ENCODE peak calls at places on chromosomes 5 and 9, in six cellular contexts. K is fibroblast of mammary gland, J is adrenal gland, V is gastrocnemius medialis, G is GM06990, W is mammary epithelial cell. S is an unnamed sample.

GRCh38 chr5:14062178-14062577 is 81.0 kb upstream of the TRIO start:
- DNase-seq in W (peak; percentile 57), J (no peak), V (no peak), K (peak; percentile 31), G (no peak), S (no peak)

GRCh38 chr9:114472765-114473446 is 32.4 kb downstream of the WHRN start:
- DNase-seq in K (no peak), V (no peak), W (peak; percentile 77), G (no peak), J (peak; percentile 72), S (no peak)

GRCh38 chr9:13450723-13451122 is 171.2 kb upstream of the MPDZ start:
- DNase-seq in W (peak; percentile 20), J (no peak), G (no peak), K (no peak), V (no peak), S (no peak)

GRCh38 chr5:144421411-144421810 is 250.7 kb downstream of the KCTD16 start:
- DNase-seq in W (peak; percentile 36), V (no peak), G (no peak), J (no peak), K (no peak), S (no peak)

GRCh38 chr5:35881758-35882157 is 25.1 kb downstream of the IL7R start:
- DNase-seq in J (no peak), W (no peak), V (no peak), G (no peak), K (no peak), S (no peak)

GRCh38 chr5:129945779-129946270 is 41.6 kb downstream of the CHSY3 start:
- DNase-seq in W (no peak), J (no peak), V (no peak), K (no peak), G (no peak), S (no peak)

GRCh38 chr5:88093765-88094164 is 174.9 kb downstream of the TMEM161B start:
- DNase-seq in G (no peak), J (no peak), W (no peak), K (no peak), V (no peak), S (no peak)

GRCh38 chr9:96333958-96334357 is 32.0 kb upstream of the HSD17B3 start:
- DNase-seq in J (no peak), G (no peak), K (no peak), W (no peak), V (no peak), S (no peak)

GRCh38 chr5:59261969-59262368 is 631.6 kb downstream of the PDE4D start:
- DNase-seq in W (no peak), J (no peak), K (no peak), G (no peak), V (no peak), S (no peak)

GRCh38 chr5:95935553-95936100 is 26.0 kb downstream of the ELL2 start:
- DNase-seq in K (no peak), G (no peak), J (no peak), V (no peak), W (peak; percentile 34), S (no peak)

GRCh38 chr9:95772320-95773060 is 103.0 kb upstream of the ERCC6L2 start:
- DNase-seq in K (peak; percentile 56), J (no peak), V (no peak), G (no peak), W (no peak), S (peak; percentile 49)

GRCh38 chr5:176738851-176739250 is 71.5 kb upstream of the UNC5A start:
- DNase-seq in V (no peak), K (no peak), G (no peak), J (no peak), W (no peak), S (no peak)

GRCh38 chr5:29015523-29015922 is 1977.1 kb upstream of the CDH9 start:
- DNase-seq in V (no peak), J (no peak), W (no peak), K (no peak), G (no peak), S (no peak)

GRCh38 chr5:133756756-133757155 is 144.4 kb upstream of the FSTL4 start:
- DNase-seq in W (no peak), K (no peak), J (no peak), G (no peak), V (no peak), S (no peak)

GRCh38 chr5:40594811-40595210 is 84.9 kb upstream of the PTGER4 start:
- DNase-seq in K (peak; percentile 71), G (no peak), V (no peak), W (no peak), J (no peak), S (no peak)

GRCh38 chr5:132050136-132050535 is 10.3 kb upstream of the IL3 start:
- DNase-seq in K (no peak), G (no peak), W (no peak), J (peak; percentile 46), V (no peak), S (peak; percentile 8)

GRCh38 chr9:127898433-127899199 is 787 bp downstream of the ST6GALNAC6 start:
- DNase-seq in W (no peak), K (peak; percentile 95), V (no peak), J (peak; percentile 90), G (peak; percentile 52), S (peak; percentile 75)

GRCh38 chr9:77673912-77674791 is 26.0 kb upstream of the GNA14 start:
- DNase-seq in K (peak; percentile 17), V (no peak), G (no peak), W (no peak), J (no peak), S (no peak)

GRCh38 chr5:3333836-3334235 is 261.8 kb upstream of the IRX1 start:
- DNase-seq in W (no peak), J (no peak), K (no peak), V (no peak), G (no peak), S (no peak)

GRCh38 chr9:18887546-18887945 is 145.5 kb downstream of the SAXO1 start:
- DNase-seq in G (no peak), V (no peak), K (no peak), J (peak; percentile 25), W (no peak), S (no peak)

GRCh38 chr5:132813599-132814440 is 718 bp downstream of the SOWAHA start:
- DNase-seq in W (no peak), K (no peak), J (no peak), V (no peak), G (peak; percentile 56), S (no peak)

GRCh38 chr5:86768699-86769202 is 151.0 kb downstream of the COX7C start:
- DNase-seq in K (no peak), V (no peak), G (no peak), W (no peak), J (no peak), S (no peak)

GRCh38 chr9:131404581-131404980 is 10.7 kb downstream of the PRRC2B start:
- DNase-seq in G (no peak), J (no peak), W (no peak), K (peak; percentile 57), V (no peak), S (no peak)

DNA sequence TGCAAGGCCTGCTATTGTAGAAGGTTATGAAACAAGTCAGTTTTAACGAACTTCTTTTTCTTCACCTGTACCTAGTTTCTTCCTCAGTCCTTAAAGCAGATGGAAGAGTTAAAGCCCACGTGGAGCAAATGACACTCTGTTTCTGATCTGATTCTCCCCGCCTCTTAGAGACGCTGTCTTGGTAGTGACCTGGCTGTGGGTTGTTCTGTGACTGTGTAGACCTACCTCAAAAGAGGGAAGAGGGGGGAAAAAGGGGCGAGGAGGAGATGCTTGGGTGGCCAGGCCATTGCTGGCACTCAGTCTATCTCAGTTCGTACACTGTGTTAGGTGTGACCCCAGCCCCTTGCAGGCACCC is 610 bp downstream of the GFRA3 start:
- DNase-seq in G (no peak), W (no peak), V (no peak), K (no peak), J (no peak), S (no peak)
- H3K4me3 ChIP-seq in G (no peak overlapping the region), W (no peak overlapping the region), V (peak overlapping the region; percentile 37), K (no peak overlapping the region), J (no peak overlapping the region), S (no peak overlapping the region)

DNA sequence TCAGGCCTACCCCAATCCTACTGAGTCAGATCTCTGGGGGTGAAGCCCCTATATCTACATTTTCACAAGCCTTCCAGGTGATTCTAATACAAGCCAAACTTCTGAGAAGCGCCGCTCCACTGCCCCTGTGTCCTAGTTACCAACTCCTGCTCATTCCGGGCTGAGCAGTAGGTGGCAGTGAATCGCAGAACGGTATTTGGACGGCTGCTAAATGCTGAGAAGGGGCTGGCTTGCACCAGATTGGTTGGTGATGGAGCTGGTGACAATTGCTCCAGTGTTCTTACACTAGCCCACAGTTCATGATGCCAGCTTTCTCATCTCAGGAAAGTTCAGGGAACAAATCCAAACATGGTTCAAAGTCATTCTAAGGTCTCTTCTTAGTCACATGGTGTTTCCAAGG is 31.1 kb upstream of the FGF1 start:
- DNase-seq in V (no peak), K (peak; percentile 66), W (peak; percentile 66), J (peak; percentile 42), G (no peak), S (peak; percentile 31)
- H3K4me3 ChIP-seq in V (no peak overlapping the region), K (no peak overlapping the region), W (no peak overlapping the region), J (no peak overlapping the region), G (no peak overlapping the region), S (no peak overlapping the region)

GRCh38 chr5:140244525-140245025 is 58.3 kb downstream of the PFDN1 start:
- DNase-seq in G (peak; percentile 69), J (peak; percentile 93), V (peak; percentile 76), K (peak; percentile 84), W (peak; percentile 73), S (peak; percentile 92)

GRCh38 chr5:140245926-140246325 is 57.0 kb downstream of the PFDN1 start:
- DNase-seq in G (no peak), J (no peak), W (no peak), V (no peak), K (no peak), S (no peak)

GRCh38 chr5:140243855-140244254 is 59.0 kb downstream of the PFDN1 start:
- DNase-seq in V (no peak), K (no peak), G (no peak), W (no peak), J (no peak), S (no peak)

GRCh38 chr5:140246378-140247122 is 56.4 kb downstream of the PFDN1 start:
- DNase-seq in W (peak; percentile 36), K (peak; percentile 73), J (peak; percentile 86), G (no peak), V (no peak), S (peak; percentile 78)

GRCh38 chr5:140245354-140245753 is 57.5 kb downstream of the PFDN1 start:
- DNase-seq in J (no peak), W (no peak), G (no peak), V (no peak), K (no peak), S (no peak)
- H3K4me3 ChIP-seq in J (no peak overlapping the region), W (no peak overlapping the region), G (no peak overlapping the region), V (no peak overlapping the region), K (no peak overlapping the region), S (no peak overlapping the region)

GRCh38 chr5:119312403-119312802 is 43.4 kb upstream of the TNFAIP8 start:
- DNase-seq in J (no peak), V (no peak), G (no peak), W (no peak), K (no peak), S (no peak)

GRCh38 chr5:119313207-119313606 is 42.6 kb upstream of the TNFAIP8 start:
- DNase-seq in K (no peak), J (no peak), G (no peak), W (no peak), V (no peak), S (no peak)

GRCh38 chr5:119315516-119315949 is 40.3 kb upstream of the TNFAIP8 start:
- DNase-seq in W (peak; percentile 50), K (peak; percentile 47), G (peak; percentile 52), J (peak; percentile 45), V (no peak), S (no peak)

GRCh38 chr5:119316116-119316515 is 39.7 kb upstream of the TNFAIP8 start:
- DNase-seq in G (no peak), K (no peak), V (no peak), J (no peak), W (no peak), S (no peak)

GRCh38 chr5:119313876-119314605 is 41.8 kb upstream of the TNFAIP8 start:
- DNase-seq in W (no peak), V (no peak), G (no peak), J (no peak), K (no peak), S (no peak)
- H3K4me3 ChIP-seq in W (no peak overlapping the region), V (no peak overlapping the region), G (no peak overlapping the region), J (no peak overlapping the region), K (no peak overlapping the region), S (no peak overlapping the region)